ENCODE peak calls at places on chromosomes 6 and 20, in nine cellular contexts. One of them, this sample, is unnamed.

GRCh38 chr6:84432616-84433015 is 205.2 kb upstream of the CEP162 start:
- DNase-seq in CD8-positive, alpha-beta T cell: no peak
- DNase-seq in mucosa of descending colon: no peak
- DNase-seq in Panc1: no peak
- DNase-seq in thoracic aorta: no peak
- DNase-seq in tibial nerve: no peak
- DNase-seq in aorta: no peak
- DNase-seq in astrocyte: no peak
- DNase-seq in A673: no peak
- DNase-seq in this sample: no peak

GRCh38 chr6:80528115-80528514 is 421.6 kb downstream of the BCKDHB start:
- DNase-seq in CD8-positive, alpha-beta T cell: no peak
- DNase-seq in mucosa of descending colon: no peak
- DNase-seq in Panc1: no peak
- DNase-seq in thoracic aorta: no peak
- DNase-seq in tibial nerve: no peak
- DNase-seq in aorta: no peak
- DNase-seq in astrocyte: no peak
- DNase-seq in A673: no peak
- DNase-seq in this sample: no peak

GRCh38 chr6:138011413-138011812 is 95.8 kb downstream of the PERP start:
- DNase-seq in CD8-positive, alpha-beta T cell: no peak
- DNase-seq in mucosa of descending colon: no peak
- DNase-seq in Panc1: no peak
- DNase-seq in thoracic aorta: no peak
- DNase-seq in tibial nerve: no peak
- DNase-seq in aorta: no peak
- DNase-seq in astrocyte: no peak
- DNase-seq in A673: no peak
- DNase-seq in this sample: no peak

GRCh38 chr20:36214684-36215256 is 21.5 kb upstream of the AAR2 start:
- DNase-seq in CD8-positive, alpha-beta T cell: no peak
- DNase-seq in mucosa of descending colon: no peak
- DNase-seq in Panc1: peak; percentile 22
- DNase-seq in thoracic aorta: no peak
- DNase-seq in tibial nerve: no peak
- DNase-seq in aorta: no peak
- DNase-seq in astrocyte: no peak
- DNase-seq in A673: peak; percentile 47
- DNase-seq in this sample: no peak

GRCh38 chr6:57137392-57137791 is 34.7 kb upstream of the BAG2 start:
- DNase-seq in CD8-positive, alpha-beta T cell: no peak
- DNase-seq in mucosa of descending colon: no peak
- DNase-seq in Panc1: no peak
- DNase-seq in thoracic aorta: no peak
- DNase-seq in tibial nerve: no peak
- DNase-seq in aorta: no peak
- DNase-seq in astrocyte: no peak
- DNase-seq in A673: no peak
- DNase-seq in this sample: no peak

GRCh38 chr20:56422131-56422823 is 10.2 kb downstream of the CASS4 start:
- DNase-seq in CD8-positive, alpha-beta T cell: no peak
- DNase-seq in mucosa of descending colon: no peak
- DNase-seq in Panc1: no peak
- DNase-seq in thoracic aorta: no peak
- DNase-seq in tibial nerve: no peak
- DNase-seq in aorta: no peak
- DNase-seq in astrocyte: peak; percentile 85
- DNase-seq in A673: peak; percentile 15
- DNase-seq in this sample: no peak

GRCh38 chr6:144580039-144580438 is 294.9 kb downstream of the UTRN start:
- DNase-seq in CD8-positive, alpha-beta T cell: no peak
- DNase-seq in mucosa of descending colon: no peak
- DNase-seq in Panc1: no peak
- DNase-seq in thoracic aorta: no peak
- DNase-seq in tibial nerve: no peak
- DNase-seq in aorta: no peak
- DNase-seq in astrocyte: no peak
- DNase-seq in A673: no peak
- DNase-seq in this sample: no peak

GRCh38 chr6:141963543-141964295 is 169.0 kb upstream of the GJE1 start:
- DNase-seq in CD8-positive, alpha-beta T cell: no peak
- DNase-seq in mucosa of descending colon: no peak
- DNase-seq in Panc1: no peak
- DNase-seq in thoracic aorta: no peak
- DNase-seq in tibial nerve: no peak
- DNase-seq in aorta: no peak
- DNase-seq in astrocyte: no peak
- DNase-seq in A673: no peak
- DNase-seq in this sample: no peak

GRCh38 chr6:129032602-129033001 is 149.7 kb downstream of the LAMA2 start:
- DNase-seq in CD8-positive, alpha-beta T cell: no peak
- DNase-seq in mucosa of descending colon: no peak
- DNase-seq in Panc1: no peak
- DNase-seq in thoracic aorta: no peak
- DNase-seq in tibial nerve: no peak
- DNase-seq in aorta: no peak
- DNase-seq in astrocyte: no peak
- DNase-seq in A673: no peak
- DNase-seq in this sample: no peak

GRCh38 chr6:89862698-89863097 is 31.6 kb upstream of the GJA10 start:
- DNase-seq in CD8-positive, alpha-beta T cell: no peak
- DNase-seq in mucosa of descending colon: no peak
- DNase-seq in Panc1: no peak
- DNase-seq in thoracic aorta: no peak
- DNase-seq in tibial nerve: no peak
- DNase-seq in aorta: no peak
- DNase-seq in astrocyte: no peak
- DNase-seq in A673: no peak
- DNase-seq in this sample: no peak

GRCh38 chr6:89862281-89862680 is 32.0 kb upstream of the GJA10 start:
- DNase-seq in CD8-positive, alpha-beta T cell: no peak
- DNase-seq in mucosa of descending colon: no peak
- DNase-seq in Panc1: no peak
- DNase-seq in thoracic aorta: no peak
- DNase-seq in tibial nerve: no peak
- DNase-seq in aorta: no peak
- DNase-seq in astrocyte: no peak
- DNase-seq in A673: no peak
- DNase-seq in this sample: no peak

DNA sequence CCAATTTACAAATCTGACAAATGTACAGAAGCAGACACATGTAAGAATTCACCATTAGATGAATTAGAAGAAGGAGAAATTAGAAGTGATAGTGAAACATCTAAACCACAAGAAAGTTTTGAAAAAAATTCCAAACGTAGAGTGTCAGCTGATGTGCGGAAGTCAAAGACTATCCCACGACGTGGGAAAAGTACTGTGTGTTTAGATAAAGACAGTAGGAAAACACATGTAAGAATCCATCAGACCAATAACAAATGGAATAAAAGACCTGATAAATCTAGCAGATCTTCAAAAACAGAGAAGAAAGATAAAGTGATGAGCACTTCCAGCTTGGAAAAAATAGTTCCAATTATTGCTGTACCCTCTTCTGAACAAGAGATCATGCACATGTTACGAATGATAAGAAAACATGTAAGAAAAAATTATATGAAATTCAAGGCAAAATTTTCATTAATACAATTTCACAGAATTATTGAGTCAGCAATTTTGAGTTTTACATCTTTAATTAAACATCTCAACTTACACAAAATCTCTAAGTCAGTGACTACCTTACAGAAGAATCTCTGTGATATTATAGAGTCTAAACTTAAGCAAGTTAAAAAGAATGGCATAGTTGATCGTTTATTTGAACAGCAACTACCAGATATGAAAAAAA is 28.1 kb upstream of the GJA10 start:
- DNase-seq in CD8-positive, alpha-beta T cell: no peak
- DNase-seq in mucosa of descending colon: no peak
- DNase-seq in Panc1: no peak
- DNase-seq in thoracic aorta: no peak
- DNase-seq in tibial nerve: no peak
- DNase-seq in aorta: no peak
- DNase-seq in astrocyte: no peak
- DNase-seq in A673: no peak
- DNase-seq in this sample: no peak
- H3K36me3 ChIP-seq in CD8-positive, alpha-beta T cell: peaks cover 15% of the 10 kb centered on the region
- H3K36me3 ChIP-seq in mucosa of descending colon: no peaks in the 10 kb centered on the region
- H3K36me3 ChIP-seq in Panc1: peaks cover 20% of the 10 kb centered on the region
- H3K36me3 ChIP-seq in thoracic aorta: peaks cover 35% of the 10 kb centered on the region
- H3K36me3 ChIP-seq in tibial nerve: no peaks in the 10 kb centered on the region
- H3K36me3 ChIP-seq in aorta: peaks cover 6% of the 10 kb centered on the region
- H3K36me3 ChIP-seq in astrocyte: peaks cover 46% of the 10 kb centered on the region
- H3K36me3 ChIP-seq in A673: peaks cover 75% of the 10 kb centered on the region
- H3K36me3 ChIP-seq in this sample: peaks cover 30% of the 10 kb centered on the region

DNA sequence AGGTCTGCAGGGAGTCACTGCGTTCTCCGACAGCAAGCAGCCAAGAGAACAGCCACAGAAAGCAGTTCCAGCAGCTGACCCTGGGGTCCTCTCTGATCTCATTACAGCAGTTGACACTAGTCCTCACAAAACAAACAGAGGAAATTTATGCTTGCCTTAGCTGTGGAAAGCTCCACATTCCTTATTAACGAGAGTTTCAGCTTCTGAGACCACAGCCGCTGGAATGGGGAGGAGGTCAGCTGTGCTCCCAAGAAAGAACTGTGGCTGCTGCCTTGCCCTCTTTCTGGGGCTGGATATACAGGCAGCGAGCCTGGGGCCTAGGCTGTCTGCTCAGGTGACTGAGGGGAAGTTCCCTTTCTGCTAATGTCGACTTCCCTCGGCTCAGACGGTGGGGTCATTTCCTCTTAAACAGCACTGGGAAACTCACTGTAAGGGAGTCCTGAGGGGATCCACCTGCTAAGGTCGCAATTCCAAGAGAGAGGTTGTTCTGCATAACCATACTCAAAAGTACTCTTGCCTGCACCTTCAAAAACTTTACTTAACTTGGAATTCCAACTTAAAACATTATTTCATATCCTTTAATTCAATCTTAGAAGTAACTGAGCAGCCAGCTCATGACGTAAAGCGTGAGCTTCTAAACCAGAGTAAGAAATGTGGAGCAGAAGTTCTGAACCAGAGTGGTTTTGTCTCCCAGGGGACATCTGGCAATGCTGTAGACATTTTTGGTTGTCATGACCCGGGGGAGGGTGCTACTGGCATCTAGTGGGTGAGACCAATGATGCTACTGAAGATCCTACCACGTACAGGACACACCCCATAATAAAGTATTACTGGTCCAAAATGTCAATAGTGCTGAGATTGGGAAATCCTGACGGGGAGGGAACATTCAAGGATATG is 80.3 kb downstream of the BACH2 start:
- DNase-seq in CD8-positive, alpha-beta T cell: no peak
- DNase-seq in mucosa of descending colon: peak; percentile 25
- DNase-seq in Panc1: no peak
- DNase-seq in thoracic aorta: no peak
- DNase-seq in tibial nerve: no peak
- DNase-seq in aorta: peak; percentile 49
- DNase-seq in astrocyte: peak; percentile 84
- DNase-seq in A673: no peak
- DNase-seq in this sample: no peak
- H3K4me1 ChIP-seq in CD8-positive, alpha-beta T cell: peaks cover 100% of the 10 kb centered on the region
- H3K4me1 ChIP-seq in mucosa of descending colon: peaks cover 8% of the 10 kb centered on the region
- H3K4me1 ChIP-seq in Panc1: peaks cover 25% of the 10 kb centered on the region
- H3K4me1 ChIP-seq in thoracic aorta: peaks cover 15% of the 10 kb centered on the region
- H3K4me1 ChIP-seq in tibial nerve: peaks cover 39% of the 10 kb centered on the region
- H3K4me1 ChIP-seq in aorta: no peaks in the 10 kb centered on the region
- H3K4me1 ChIP-seq in astrocyte: peaks cover 47% of the 10 kb centered on the region
- H3K4me1 ChIP-seq in A673: peaks cover 30% of the 10 kb centered on the region
- H3K4me1 ChIP-seq in this sample: peaks cover 12% of the 10 kb centered on the region

DNA sequence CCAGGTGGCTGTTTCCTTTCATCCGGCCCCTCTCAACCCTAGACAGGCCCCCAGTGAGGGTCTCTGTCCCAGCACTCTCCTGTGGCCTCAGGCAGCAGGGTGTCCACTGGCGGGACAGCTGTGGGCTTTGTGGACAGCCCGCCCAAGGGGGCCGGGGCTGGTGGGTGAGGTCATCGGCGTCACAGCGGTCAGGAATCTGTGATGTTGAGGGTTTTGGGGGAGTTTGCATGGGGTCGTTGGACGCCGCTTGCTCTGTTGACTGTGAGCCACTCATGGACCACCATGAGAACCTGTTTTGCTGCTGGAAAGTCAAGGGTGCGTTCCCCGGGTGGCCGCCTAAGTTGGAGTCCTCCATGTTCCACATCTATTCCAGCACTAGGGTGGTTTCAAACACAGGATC is 146.4 kb downstream of the DTNBP1 start:
- DNase-seq in CD8-positive, alpha-beta T cell: no peak
- DNase-seq in mucosa of descending colon: peak; percentile 14
- DNase-seq in Panc1: no peak
- DNase-seq in thoracic aorta: no peak
- DNase-seq in tibial nerve: no peak
- DNase-seq in aorta: peak; percentile 7
- DNase-seq in astrocyte: no peak
- DNase-seq in A673: no peak
- DNase-seq in this sample: no peak
- H3K36me3 ChIP-seq in CD8-positive, alpha-beta T cell: peaks cover 43% of the 10 kb centered on the region
- H3K36me3 ChIP-seq in mucosa of descending colon: peaks cover 5% of the 10 kb centered on the region
- H3K36me3 ChIP-seq in Panc1: no peaks in the 10 kb centered on the region
- H3K36me3 ChIP-seq in thoracic aorta: peaks cover 34% of the 10 kb centered on the region
- H3K36me3 ChIP-seq in tibial nerve: no peaks in the 10 kb centered on the region
- H3K36me3 ChIP-seq in aorta: peaks cover 11% of the 10 kb centered on the region
- H3K36me3 ChIP-seq in astrocyte: peaks cover 12% of the 10 kb centered on the region
- H3K36me3 ChIP-seq in A673: peaks cover 57% of the 10 kb centered on the region
- H3K36me3 ChIP-seq in this sample: no peaks in the 10 kb centered on the region

GRCh38 chr20:33282196-33282934 is 649 bp upstream of the BPIFB1 start:
- DNase-seq in CD8-positive, alpha-beta T cell: no peak
- DNase-seq in mucosa of descending colon: no peak
- DNase-seq in Panc1: no peak
- DNase-seq in thoracic aorta: no peak
- DNase-seq in tibial nerve: no peak
- DNase-seq in aorta: no peak
- DNase-seq in astrocyte: no peak
- DNase-seq in A673: no peak
- DNase-seq in this sample: no peak

GRCh38 chr20:33280000-33280680 is 2.9 kb upstream of the BPIFB1 start:
- DNase-seq in CD8-positive, alpha-beta T cell: no peak
- DNase-seq in mucosa of descending colon: no peak
- DNase-seq in Panc1: no peak
- DNase-seq in thoracic aorta: no peak
- DNase-seq in tibial nerve: no peak
- DNase-seq in aorta: no peak
- DNase-seq in astrocyte: no peak
- DNase-seq in A673: no peak
- DNase-seq in this sample: no peak

GRCh38 chr20:33281550-33282146 is 1.4 kb upstream of the BPIFB1 start:
- DNase-seq in CD8-positive, alpha-beta T cell: no peak
- DNase-seq in mucosa of descending colon: no peak
- DNase-seq in Panc1: no peak
- DNase-seq in thoracic aorta: no peak
- DNase-seq in tibial nerve: no peak
- DNase-seq in aorta: no peak
- DNase-seq in astrocyte: no peak
- DNase-seq in A673: no peak
- DNase-seq in this sample: no peak

GRCh38 chr20:33279261-33279910 is 3.6 kb upstream of the BPIFB1 start:
- DNase-seq in CD8-positive, alpha-beta T cell: no peak
- DNase-seq in mucosa of descending colon: no peak
- DNase-seq in Panc1: no peak
- DNase-seq in thoracic aorta: no peak
- DNase-seq in tibial nerve: no peak
- DNase-seq in aorta: no peak
- DNase-seq in astrocyte: no peak
- DNase-seq in A673: no peak
- DNase-seq in this sample: no peak

GRCh38 chr20:33280775-33281174 is 2.2 kb upstream of the BPIFB1 start:
- DNase-seq in CD8-positive, alpha-beta T cell: no peak
- DNase-seq in mucosa of descending colon: no peak
- DNase-seq in Panc1: no peak
- DNase-seq in thoracic aorta: no peak
- DNase-seq in tibial nerve: no peak
- DNase-seq in aorta: no peak
- DNase-seq in astrocyte: no peak
- DNase-seq in A673: no peak
- DNase-seq in this sample: no peak
- H3K4me1 ChIP-seq in CD8-positive, alpha-beta T cell: no peaks in the 10 kb centered on the region
- H3K4me1 ChIP-seq in mucosa of descending colon: no peaks in the 10 kb centered on the region
- H3K4me1 ChIP-seq in Panc1: no peaks in the 10 kb centered on the region
- H3K4me1 ChIP-seq in thoracic aorta: no peaks in the 10 kb centered on the region
- H3K4me1 ChIP-seq in tibial nerve: no peaks in the 10 kb centered on the region
- H3K4me1 ChIP-seq in aorta: no peaks in the 10 kb centered on the region
- H3K4me1 ChIP-seq in astrocyte: no peaks in the 10 kb centered on the region
- H3K4me1 ChIP-seq in A673: no peaks in the 10 kb centered on the region
- H3K4me1 ChIP-seq in this sample: no peaks in the 10 kb centered on the region